ENCODE peak calls at places on chromosomes 7 and 10, in six cellular contexts. K, F, R, Q, H and G are unnamed samples.

GRCh38 chr10:83680470-83680891 is 458.8 kb upstream of the GHITM start:
- DNase-seq in F (no peak), Q (peak; percentile 20), H (no peak), K (no peak), R (no peak), G (no peak)

GRCh38 chr10:79149662-79150443 is 81.1 kb downstream of the ZMIZ1 start:
- DNase-seq in F (no peak), R (peak; percentile 80), K (peak; percentile 86), Q (peak; percentile 12), H (peak; percentile 19), G (peak; percentile 95)

GRCh38 chr10:119650692-119651513 is at the start of gene BAG3:
- DNase-seq in F (peak; percentile 70), H (peak; percentile 74), R (peak; percentile 75), K (peak; percentile 80), Q (peak; percentile 67), G (peak; percentile 98)

GRCh38 chr7:140640727-140641531 is at the start of gene DENND2A:
- DNase-seq in R (no peak), H (no peak), K (no peak), Q (no peak), F (no peak), G (peak; percentile 82)

GRCh38 chr10:115125505-115125904 is 32.3 kb downstream of the ATRNL1 start:
- DNase-seq in H (no peak), F (no peak), K (no peak), Q (no peak), R (no peak), G (no peak)

GRCh38 chr10:78319371-78319770 is 285.7 kb downstream of the RPS24 start:
- DNase-seq in H (no peak), K (no peak), R (no peak), Q (no peak), F (no peak), G (no peak)

GRCh38 chr7:50653997-50654425 is 88.8 kb upstream of the DDC start:
- DNase-seq in H (no peak), K (no peak), R (no peak), F (no peak), Q (no peak), G (peak; percentile 76)

GRCh38 chr7:155847821-155848435 is 35.7 kb upstream of the SHH start:
- DNase-seq in K (no peak), Q (no peak), R (no peak), F (no peak), H (no peak), G (no peak)

GRCh38 chr7:155550916-155551315 is 4.6 kb upstream of the CNPY1 start:
- DNase-seq in Q (no peak), R (no peak), F (no peak), K (no peak), H (no peak), G (peak; percentile 25)